ENCODE peak calls at places on chromosomes 6 and 20, in four cellular contexts. E, N, R and Z are unnamed samples. For H3K4me1, the result is how much of the 10 kb centered on the place peaks cover.

GRCh38 chr20:2800590-2801458 is at the start of gene CPXM1:
- DNase-seq in E (peak), R (no peak), N (peak), Z (no peak)

GRCh38 chr6:90044833-90045337 is 150.6 kb downstream of the GJA10 start:
- DNase-seq in N (peak), R (no peak), E (no peak), Z (no peak)

GRCh38 chr6:1063671-1064355 is 248.1 kb upstream of the FOXQ1 start:
- DNase-seq in R (no peak), E (no peak), N (no peak), Z (no peak)

GRCh38 chr20:43767686-43768474 is 41.1 kb upstream of the GTSF1L start:
- DNase-seq in E (no peak), R (no peak), N (no peak), Z (no peak)

GRCh38 chr6:140183881-140184280 is 809.4 kb upstream of the CITED2 start:
- DNase-seq in R (no peak), N (no peak), E (no peak), Z (no peak)

GRCh38 chr6:14732226-14732844 is 513.5 kb upstream of the JARID2 start:
- DNase-seq in R (no peak), N (no peak), E (no peak), Z (no peak)

GRCh38 chr6:169868458-169868857 is 117.0 kb downstream of the ERMARD start:
- DNase-seq in N (no peak), R (no peak), E (no peak), Z (no peak)

GRCh38 chr6:36853325-36853724 is 14.1 kb upstream of the CPNE5 start:
- DNase-seq in E (no peak), R (no peak), N (no peak), Z (no peak)

GRCh38 chr6:55176958-55177357 is 2.6 kb downstream of the HCRTR2 start:
- DNase-seq in E (no peak), N (no peak), R (no peak), Z (no peak)

GRCh38 chr20:37350655-37351574 is 5.0 kb downstream of the SRC start:
- DNase-seq in E (no peak), R (no peak), N (no peak), Z (no peak)
- H3K4me1 ChIP-seq in E (half or more), R (under half), N (under half), Z (under half)

DNA sequence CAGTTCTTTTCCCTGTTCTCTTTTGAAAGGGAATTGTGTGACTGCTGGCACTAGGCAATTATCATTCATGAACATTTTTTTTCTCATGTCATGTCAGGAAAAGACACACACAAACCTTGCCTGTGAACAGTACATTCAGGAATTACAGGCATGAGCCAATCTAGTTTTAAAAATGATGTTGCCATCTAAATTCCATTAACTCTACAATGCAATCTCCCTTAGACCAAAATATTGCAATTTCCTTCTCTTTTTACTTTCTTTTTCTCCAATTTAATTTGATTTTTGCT is 127.5 kb upstream of the STMND1 start:
- DNase-seq in E (no peak), R (no peak), N (no peak), Z (no peak)
- TF ChIP-seq TCF7L2 in E (no peak), R (no peak), N (no peak), Z (no peak)

GRCh38 chr20:48003021-48003420 is 217.7 kb upstream of the SULF2 start:
- DNase-seq in N (no peak), R (no peak), E (no peak), Z (no peak)
- H3K4me1 ChIP-seq in N (under half), R (under half), E (under half), Z (under half)

DNA sequence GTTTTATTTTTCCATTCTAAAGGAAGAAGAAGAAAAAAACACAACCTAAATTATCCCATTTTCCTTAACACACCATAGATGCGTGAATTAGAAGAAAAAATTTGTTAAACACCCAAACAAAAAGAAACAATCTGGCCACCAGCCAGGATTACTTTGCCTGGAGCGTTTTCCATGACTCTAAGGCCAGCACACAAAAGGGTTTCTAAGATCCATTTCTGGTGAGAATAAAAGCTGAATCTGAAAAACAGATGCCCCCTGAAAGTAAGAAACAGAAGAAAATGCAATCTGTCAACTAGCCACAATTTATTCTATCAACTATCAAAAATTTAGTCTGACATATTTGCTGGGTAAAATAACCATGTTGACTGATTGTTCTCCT is 267.2 kb upstream of the SULF2 start:
- DNase-seq in R (no peak), N (no peak), E (no peak), Z (no peak)
- TF ChIP-seq TCF7L2 in R (no peak), N (no peak), E (no peak), Z (no peak)

DNA sequence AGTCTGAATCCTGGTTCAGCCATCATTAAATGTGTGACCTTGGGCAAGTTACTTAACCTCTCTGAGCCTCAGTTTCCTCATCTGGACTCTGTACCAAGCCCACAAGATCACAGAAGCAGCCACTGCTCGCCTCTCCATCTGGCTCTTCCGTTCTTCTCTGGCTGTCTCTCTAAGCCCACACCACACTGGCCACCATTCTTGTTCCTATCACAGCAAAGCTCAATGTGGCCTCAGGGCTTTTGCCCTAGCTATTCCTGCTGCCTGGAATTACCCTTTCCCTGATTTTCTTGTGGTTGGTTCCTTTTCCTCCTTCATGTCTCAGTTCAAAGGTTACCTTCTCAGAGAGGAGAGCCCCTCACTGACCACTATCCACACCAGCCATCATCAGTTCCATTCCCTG is 56.6 kb upstream of the PTPN1 start:
- DNase-seq in E (no peak), N (no peak), R (no peak), Z (no peak)
- H3K4me1 ChIP-seq in E (half or more), N (under half), R (under half), Z (under half)

GRCh38 chr20:31849306-31849930 is 4.0 kb upstream of the FOXS1 start:
- DNase-seq in N (no peak), E (no peak), R (no peak), Z (no peak)
- TF ChIP-seq TCF7L2 in N (no peak), E (no peak), R (no peak), Z (no peak)

DNA sequence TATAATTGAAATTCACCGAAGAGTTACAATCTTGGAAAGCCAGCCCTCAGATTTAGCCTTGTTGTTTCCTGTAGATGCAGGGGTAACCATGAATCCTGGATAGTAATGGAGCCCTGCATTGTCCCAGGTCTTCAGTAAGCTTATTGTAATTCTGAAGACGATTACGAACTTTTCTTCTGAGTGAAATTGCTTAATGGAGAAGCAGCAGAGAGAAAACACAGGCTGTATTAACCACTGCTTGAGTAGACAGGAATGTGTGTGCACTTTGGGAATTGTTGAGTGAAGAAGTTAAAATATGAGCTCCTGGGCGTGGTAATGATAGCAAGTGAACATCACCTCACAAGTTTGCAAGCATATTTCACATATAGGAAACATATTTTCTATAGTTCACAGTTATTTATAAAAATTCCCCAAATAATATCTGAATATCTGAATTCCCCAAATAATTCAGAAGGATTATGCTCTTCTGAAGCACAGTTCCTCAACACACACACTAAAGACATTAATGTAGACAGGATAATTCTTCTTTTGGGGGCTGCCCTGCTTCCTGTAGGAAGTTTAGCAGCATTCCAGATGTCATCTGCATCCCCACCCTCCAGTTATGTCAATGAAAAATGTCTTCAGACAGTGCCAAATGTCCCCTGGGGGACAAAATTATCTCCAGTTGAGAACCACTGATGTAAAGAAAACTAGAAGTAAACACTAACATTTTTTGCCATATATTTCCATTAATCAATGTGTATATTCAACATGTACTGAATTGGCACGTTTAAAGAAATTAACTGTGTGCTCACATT is 26.1 kb upstream of the NAA20 start:
- DNase-seq in N (no peak), E (no peak), R (no peak), Z (no peak)
- H3K4me1 ChIP-seq in N (under half), E (under half), R (under half), Z (half or more)

GRCh38 chr6:75156186-75156878 is 49.5 kb downstream of the COL12A1 start:
- DNase-seq in R (no peak), N (no peak), E (no peak), Z (no peak)

GRCh38 chr6:75157336-75157735 is 48.5 kb downstream of the COL12A1 start:
- DNase-seq in E (no peak), R (no peak), N (no peak), Z (no peak)

GRCh38 chr6:75158176-75158575 is 47.7 kb downstream of the COL12A1 start:
- DNase-seq in E (no peak), R (no peak), N (no peak), Z (no peak)

GRCh38 chr6:75155586-75155985 is 50.3 kb downstream of the COL12A1 start:
- DNase-seq in R (no peak), N (no peak), E (no peak), Z (no peak)

GRCh38 chr6:75154973-75155372 is 50.9 kb downstream of the COL12A1 start:
- DNase-seq in R (no peak), E (no peak), N (no peak), Z (no peak)
- TF ChIP-seq TCF7L2 in R (no peak), E (no peak), N (no peak), Z (no peak)

DNA sequence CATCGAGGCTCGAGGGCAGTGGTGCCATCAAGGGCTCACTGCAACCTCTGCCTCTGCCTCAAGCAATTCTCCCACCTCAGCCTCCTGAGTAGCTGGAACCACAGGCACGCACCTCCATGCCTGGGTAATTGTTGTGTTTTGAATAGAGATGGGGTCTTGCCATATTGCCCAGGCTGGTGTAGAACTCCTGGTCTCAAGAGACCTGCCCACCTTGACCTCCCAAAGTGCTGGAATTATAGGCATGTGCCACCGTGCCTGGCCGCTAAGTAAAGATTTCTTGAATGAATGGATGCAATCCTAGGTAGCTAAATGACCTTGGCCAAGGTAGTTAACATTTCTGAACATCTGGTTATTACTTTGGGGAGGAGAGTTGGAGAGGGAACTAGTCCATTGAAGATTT is 7.4 kb downstream of the SCAF8 start:
- DNase-seq in N (no peak), E (no peak), R (no peak), Z (no peak)
- H3K4me1 ChIP-seq in N (under half), E (half or more), R (under half), Z (under half)

GRCh38 chr6:22072939-22073338 is 223.9 kb downstream of the PRL start:
- DNase-seq in E (no peak), N (no peak), R (no peak), Z (no peak)

GRCh38 chr6:22068561-22069346 is 228.1 kb downstream of the PRL start:
- DNase-seq in E (no peak), N (no peak), R (no peak), Z (no peak)

GRCh38 chr6:22067127-22067526 is 229.7 kb downstream of the PRL start:
- DNase-seq in N (no peak), R (no peak), E (no peak), Z (no peak)

DNA sequence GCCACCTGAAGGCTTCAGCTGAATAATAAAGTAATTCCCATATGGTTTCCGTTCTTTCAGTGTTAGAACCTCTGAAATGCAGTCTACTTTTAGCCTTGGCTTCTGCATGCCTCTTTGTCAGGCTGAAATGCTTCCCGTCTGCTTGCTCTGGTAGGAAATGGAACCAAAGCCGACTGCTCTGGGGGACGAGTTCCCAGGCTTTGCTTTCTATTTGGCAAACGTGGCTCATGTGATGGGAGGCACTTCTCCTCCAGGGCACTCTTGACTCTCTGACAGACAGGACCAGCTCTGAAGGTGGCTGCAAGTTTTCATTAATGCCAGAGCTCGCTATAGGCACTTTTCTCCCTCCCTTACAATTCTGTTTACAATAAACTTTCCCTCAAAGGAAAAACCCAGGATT is 225.2 kb downstream of the PRL start:
- DNase-seq in R (no peak), N (no peak), E (no peak), Z (no peak)
- TF ChIP-seq TCF7L2 in R (no peak), N (no peak), E (no peak), Z (no peak)